ENCODE peak calls at places on chromosomes 2 and 18, in four cellular contexts. One of them, this sample, is unnamed.

GRCh38 chr18:24341361-24341760 is 56.3 kb downstream of the OSBPL1A start:
- DNase-seq in GM04504: no peak
- DNase-seq in right cardiac atrium: no peak
- DNase-seq in activated CD4-positive, CD25-positive, alpha-beta regulatory T cell treated with anti-CD3 and anti-CD28 coated beads, Interleukin-2, amount 50 U/mL, for 16 hours: no peak
- DNase-seq in this sample: no peak

GRCh38 chr2:39989888-39990287 is 210.8 kb upstream of the THUMPD2 start:
- DNase-seq in GM04504: no peak
- DNase-seq in right cardiac atrium: no peak
- DNase-seq in activated CD4-positive, CD25-positive, alpha-beta regulatory T cell treated with anti-CD3 and anti-CD28 coated beads, Interleukin-2, amount 50 U/mL, for 16 hours: no peak
- DNase-seq in this sample: no peak

GRCh38 chr2:9918275-9918674 is 33.2 kb upstream of the GRHL1 start:
- DNase-seq in activated CD4-positive, CD25-positive, alpha-beta regulatory T cell treated with anti-CD3 and anti-CD28 coated beads, Interleukin-2, amount 50 U/mL, for 16 hours: no peak
- DNase-seq in right cardiac atrium: no peak
- DNase-seq in GM04504: no peak
- DNase-seq in this sample: no peak

GRCh38 chr18:8984131-8984670 is 118.3 kb upstream of the NDUFV2 start:
- DNase-seq in activated CD4-positive, CD25-positive, alpha-beta regulatory T cell treated with anti-CD3 and anti-CD28 coated beads, Interleukin-2, amount 50 U/mL, for 16 hours: no peak
- DNase-seq in GM04504: no peak
- DNase-seq in right cardiac atrium: no peak
- DNase-seq in this sample: no peak

GRCh38 chr2:20422679-20423271 is 24.1 kb upstream of the RHOB start:
- DNase-seq in GM04504: no peak
- DNase-seq in activated CD4-positive, CD25-positive, alpha-beta regulatory T cell treated with anti-CD3 and anti-CD28 coated beads, Interleukin-2, amount 50 U/mL, for 16 hours: no peak
- DNase-seq in right cardiac atrium: no peak
- DNase-seq in this sample: no peak

GRCh38 chr2:85523906-85524566 is 14.9 kb upstream of the MAT2A start:
- DNase-seq in right cardiac atrium: no peak
- DNase-seq in activated CD4-positive, CD25-positive, alpha-beta regulatory T cell treated with anti-CD3 and anti-CD28 coated beads, Interleukin-2, amount 50 U/mL, for 16 hours: no peak
- DNase-seq in GM04504: no peak
- DNase-seq in this sample: peak

GRCh38 chr2:35973737-35974132 is 381.8 kb upstream of the CRIM1 start:
- DNase-seq in right cardiac atrium: peak
- DNase-seq in activated CD4-positive, CD25-positive, alpha-beta regulatory T cell treated with anti-CD3 and anti-CD28 coated beads, Interleukin-2, amount 50 U/mL, for 16 hours: no peak
- DNase-seq in GM04504: no peak
- DNase-seq in this sample: no peak

GRCh38 chr18:11366410-11366809 is 217.0 kb upstream of the PIEZO2 start:
- DNase-seq in activated CD4-positive, CD25-positive, alpha-beta regulatory T cell treated with anti-CD3 and anti-CD28 coated beads, Interleukin-2, amount 50 U/mL, for 16 hours: no peak
- DNase-seq in right cardiac atrium: no peak
- DNase-seq in GM04504: no peak
- DNase-seq in this sample: peak

GRCh38 chr2:133811409-133812125 is 243.3 kb upstream of the NCKAP5 start:
- DNase-seq in activated CD4-positive, CD25-positive, alpha-beta regulatory T cell treated with anti-CD3 and anti-CD28 coated beads, Interleukin-2, amount 50 U/mL, for 16 hours: no peak
- DNase-seq in GM04504: no peak
- DNase-seq in right cardiac atrium: no peak
- DNase-seq in this sample: no peak

GRCh38 chr2:145058457-145058856 is 538.5 kb upstream of the ZEB2 start:
- DNase-seq in GM04504: no peak
- DNase-seq in activated CD4-positive, CD25-positive, alpha-beta regulatory T cell treated with anti-CD3 and anti-CD28 coated beads, Interleukin-2, amount 50 U/mL, for 16 hours: no peak
- DNase-seq in right cardiac atrium: no peak
- DNase-seq in this sample: no peak

GRCh38 chr2:55419236-55419513 is 481 bp downstream of the CCDC88A start:
- DNase-seq in activated CD4-positive, CD25-positive, alpha-beta regulatory T cell treated with anti-CD3 and anti-CD28 coated beads, Interleukin-2, amount 50 U/mL, for 16 hours: no peak
- DNase-seq in right cardiac atrium: peak
- DNase-seq in GM04504: no peak
- DNase-seq in this sample: no peak